ENCODE peak calls at places on chromosomes 13 and 19, in eight cellular contexts. One of them, this sample, is unnamed.

GRCh38 chr19:54803410-54803809 is at the start of gene KIR2DL4:
- DNase-seq in mesothelial cell of epicardium: no peak
- DNase-seq in AG04450: no peak
- DNase-seq in stimulated activated CD4-positive, alpha-beta T cell treated with anti-CD3 and anti-CD28 coated beads, Interleukin-4, amount 100 ng/mL, for 24 hours: no peak
- DNase-seq in transverse colon: peak
- DNase-seq in WTC11: no peak
- DNase-seq in amniotic epithelial cell: no peak
- DNase-seq in NCI-H510A treated with DMSO at 0.1 percent for 48 hours: no peak
- DNase-seq in this sample: no peak

GRCh38 chr13:42645717-42646116 is 71.8 kb downstream of the TNFSF11 start:
- DNase-seq in mesothelial cell of epicardium: no peak
- DNase-seq in AG04450: no peak
- DNase-seq in stimulated activated CD4-positive, alpha-beta T cell treated with anti-CD3 and anti-CD28 coated beads, Interleukin-4, amount 100 ng/mL, for 24 hours: no peak
- DNase-seq in transverse colon: no peak
- DNase-seq in WTC11: no peak
- DNase-seq in amniotic epithelial cell: no peak
- DNase-seq in NCI-H510A treated with DMSO at 0.1 percent for 48 hours: no peak
- DNase-seq in this sample: no peak

GRCh38 chr13:99371956-99372355 is 64.8 kb upstream of the GPR183 start:
- DNase-seq in mesothelial cell of epicardium: no peak
- DNase-seq in AG04450: no peak
- DNase-seq in stimulated activated CD4-positive, alpha-beta T cell treated with anti-CD3 and anti-CD28 coated beads, Interleukin-4, amount 100 ng/mL, for 24 hours: peak
- DNase-seq in transverse colon: no peak
- DNase-seq in WTC11: no peak
- DNase-seq in amniotic epithelial cell: no peak
- DNase-seq in NCI-H510A treated with DMSO at 0.1 percent for 48 hours: no peak
- DNase-seq in this sample: no peak

GRCh38 chr13:107867701-107868661 is 347.4 kb downstream of the LIG4 start:
- DNase-seq in mesothelial cell of epicardium: no peak
- DNase-seq in AG04450: no peak
- DNase-seq in stimulated activated CD4-positive, alpha-beta T cell treated with anti-CD3 and anti-CD28 coated beads, Interleukin-4, amount 100 ng/mL, for 24 hours: no peak
- DNase-seq in transverse colon: no peak
- DNase-seq in WTC11: peak
- DNase-seq in amniotic epithelial cell: peak
- DNase-seq in NCI-H510A treated with DMSO at 0.1 percent for 48 hours: peak
- DNase-seq in this sample: peak

GRCh38 chr19:49930483-49931011 is 1.2 kb upstream of the NUP62 start:
- DNase-seq in mesothelial cell of epicardium: no peak
- DNase-seq in AG04450: no peak
- DNase-seq in stimulated activated CD4-positive, alpha-beta T cell treated with anti-CD3 and anti-CD28 coated beads, Interleukin-4, amount 100 ng/mL, for 24 hours: no peak
- DNase-seq in transverse colon: peak
- DNase-seq in WTC11: peak
- DNase-seq in amniotic epithelial cell: no peak
- DNase-seq in NCI-H510A treated with DMSO at 0.1 percent for 48 hours: no peak
- DNase-seq in this sample: no peak

GRCh38 chr19:14062558-14062855 is 631 bp upstream of the PALM3 start:
- DNase-seq in mesothelial cell of epicardium: no peak
- DNase-seq in AG04450: no peak
- DNase-seq in stimulated activated CD4-positive, alpha-beta T cell treated with anti-CD3 and anti-CD28 coated beads, Interleukin-4, amount 100 ng/mL, for 24 hours: no peak
- DNase-seq in transverse colon: no peak
- DNase-seq in WTC11: no peak
- DNase-seq in amniotic epithelial cell: no peak
- DNase-seq in NCI-H510A treated with DMSO at 0.1 percent for 48 hours: no peak
- DNase-seq in this sample: no peak

GRCh38 chr13:73162912-73163911 is 104.4 kb downstream of the KLF5 start:
- DNase-seq in mesothelial cell of epicardium: no peak
- DNase-seq in AG04450: no peak
- DNase-seq in stimulated activated CD4-positive, alpha-beta T cell treated with anti-CD3 and anti-CD28 coated beads, Interleukin-4, amount 100 ng/mL, for 24 hours: no peak
- DNase-seq in transverse colon: no peak
- DNase-seq in WTC11: no peak
- DNase-seq in amniotic epithelial cell: no peak
- DNase-seq in NCI-H510A treated with DMSO at 0.1 percent for 48 hours: no peak
- DNase-seq in this sample: no peak

GRCh38 chr19:41377977-41378707 is 1.8 kb downstream of the TMEM91 start:
- DNase-seq in mesothelial cell of epicardium: no peak
- DNase-seq in AG04450: no peak
- DNase-seq in stimulated activated CD4-positive, alpha-beta T cell treated with anti-CD3 and anti-CD28 coated beads, Interleukin-4, amount 100 ng/mL, for 24 hours: no peak
- DNase-seq in transverse colon: no peak
- DNase-seq in WTC11: peak
- DNase-seq in amniotic epithelial cell: no peak
- DNase-seq in NCI-H510A treated with DMSO at 0.1 percent for 48 hours: no peak
- DNase-seq in this sample: no peak

GRCh38 chr19:8532170-8532569 is 18.2 kb upstream of the ZNF414 start:
- DNase-seq in mesothelial cell of epicardium: no peak
- DNase-seq in AG04450: no peak
- DNase-seq in stimulated activated CD4-positive, alpha-beta T cell treated with anti-CD3 and anti-CD28 coated beads, Interleukin-4, amount 100 ng/mL, for 24 hours: no peak
- DNase-seq in transverse colon: no peak
- DNase-seq in WTC11: no peak
- DNase-seq in amniotic epithelial cell: no peak
- DNase-seq in NCI-H510A treated with DMSO at 0.1 percent for 48 hours: no peak
- DNase-seq in this sample: no peak

GRCh38 chr13:44132710-44133109 is 240.9 kb upstream of the SERP2 start:
- DNase-seq in mesothelial cell of epicardium: no peak
- DNase-seq in AG04450: no peak
- DNase-seq in stimulated activated CD4-positive, alpha-beta T cell treated with anti-CD3 and anti-CD28 coated beads, Interleukin-4, amount 100 ng/mL, for 24 hours: no peak
- DNase-seq in transverse colon: peak
- DNase-seq in WTC11: no peak
- DNase-seq in amniotic epithelial cell: peak
- DNase-seq in NCI-H510A treated with DMSO at 0.1 percent for 48 hours: no peak
- DNase-seq in this sample: peak

GRCh38 chr19:42091300-42092266 is 15.6 kb downstream of the ZNF574 start:
- DNase-seq in mesothelial cell of epicardium: no peak
- DNase-seq in AG04450: no peak
- DNase-seq in stimulated activated CD4-positive, alpha-beta T cell treated with anti-CD3 and anti-CD28 coated beads, Interleukin-4, amount 100 ng/mL, for 24 hours: no peak
- DNase-seq in transverse colon: peak
- DNase-seq in WTC11: no peak
- DNase-seq in amniotic epithelial cell: no peak
- DNase-seq in NCI-H510A treated with DMSO at 0.1 percent for 48 hours: no peak
- DNase-seq in this sample: no peak

GRCh38 chr13:106100261-106100919 is 435.1 kb downstream of the EFNB2 start:
- DNase-seq in mesothelial cell of epicardium: no peak
- DNase-seq in AG04450: no peak
- DNase-seq in stimulated activated CD4-positive, alpha-beta T cell treated with anti-CD3 and anti-CD28 coated beads, Interleukin-4, amount 100 ng/mL, for 24 hours: no peak
- DNase-seq in transverse colon: peak
- DNase-seq in WTC11: peak
- DNase-seq in amniotic epithelial cell: no peak
- DNase-seq in NCI-H510A treated with DMSO at 0.1 percent for 48 hours: no peak
- DNase-seq in this sample: no peak

GRCh38 chr19:33134571-33135041 is 2.7 kb downstream of the WDR88 start:
- DNase-seq in mesothelial cell of epicardium: no peak
- DNase-seq in AG04450: no peak
- DNase-seq in stimulated activated CD4-positive, alpha-beta T cell treated with anti-CD3 and anti-CD28 coated beads, Interleukin-4, amount 100 ng/mL, for 24 hours: peak
- DNase-seq in transverse colon: no peak
- DNase-seq in WTC11: peak
- DNase-seq in amniotic epithelial cell: no peak
- DNase-seq in NCI-H510A treated with DMSO at 0.1 percent for 48 hours: no peak
- DNase-seq in this sample: no peak

GRCh38 chr19:18021121-18021755 is 13.3 kb downstream of the ARRDC2 start:
- DNase-seq in mesothelial cell of epicardium: no peak
- DNase-seq in AG04450: no peak
- DNase-seq in stimulated activated CD4-positive, alpha-beta T cell treated with anti-CD3 and anti-CD28 coated beads, Interleukin-4, amount 100 ng/mL, for 24 hours: peak
- DNase-seq in transverse colon: peak
- DNase-seq in WTC11: no peak
- DNase-seq in amniotic epithelial cell: peak
- DNase-seq in NCI-H510A treated with DMSO at 0.1 percent for 48 hours: no peak
- DNase-seq in this sample: peak

GRCh38 chr19:17658666-17659065 is 29.5 kb downstream of the UNC13A start:
- DNase-seq in mesothelial cell of epicardium: no peak
- DNase-seq in AG04450: no peak
- DNase-seq in stimulated activated CD4-positive, alpha-beta T cell treated with anti-CD3 and anti-CD28 coated beads, Interleukin-4, amount 100 ng/mL, for 24 hours: no peak
- DNase-seq in transverse colon: no peak
- DNase-seq in WTC11: no peak
- DNase-seq in amniotic epithelial cell: no peak
- DNase-seq in NCI-H510A treated with DMSO at 0.1 percent for 48 hours: no peak
- DNase-seq in this sample: peak

GRCh38 chr19:38837656-38838121 is 6.1 kb upstream of the ECH1 start:
- DNase-seq in mesothelial cell of epicardium: no peak
- DNase-seq in AG04450: no peak
- DNase-seq in stimulated activated CD4-positive, alpha-beta T cell treated with anti-CD3 and anti-CD28 coated beads, Interleukin-4, amount 100 ng/mL, for 24 hours: no peak
- DNase-seq in transverse colon: no peak
- DNase-seq in WTC11: no peak
- DNase-seq in amniotic epithelial cell: no peak
- DNase-seq in NCI-H510A treated with DMSO at 0.1 percent for 48 hours: peak
- DNase-seq in this sample: peak

This sample was measured in fibroblast of lung.